ENCODE peak calls at places on chromosome 11, in five cellular contexts. I is activated naive CD4-positive, alpha-beta T cell treated with anti-CD3 and anti-CD28 coated beads for 36 hours; E is HTR-8/SVneo; K is stimulated activated naive CD8-positive, alpha-beta T cell treated with anti-CD3 and anti-CD28 coated beads, Interleukin-15, Interleukin-2, amounts not matched to agents 100 U/mL and 50 U/mL, for 24 hours; Z is stimulated activated CD4-positive, alpha-beta T cell treated with anti-CD3 and anti-CD28 coated beads, Interleukin-1b, Interleukin-23, amount 100 ng/mL, for 24 hours. V is an unnamed sample.

GRCh38 chr11:123945132-123945531 is 1.5 kb upstream of the OR6T1 start:
- DNase-seq in I (no peak), E (no peak), K (no peak), Z (no peak), V (no peak)

GRCh38 chr11:116837231-116838091 is at the start of gene APOA1:
- DNase-seq in I (no peak), E (no peak), K (no peak), Z (no peak), V (no peak)

GRCh38 chr11:64181506-64182411 is 4.2 kb upstream of the STIP1 start:
- DNase-seq in I (peak), E (peak), K (peak), Z (peak), V (peak)

GRCh38 chr11:927871-928270 is 2.2 kb downstream of the AP2A2 start:
- DNase-seq in I (peak), E (no peak), K (peak), Z (no peak), V (peak)

GRCh38 chr11:76788661-76789442 is 5.7 kb downstream of the TSKU start:
- DNase-seq in I (no peak), E (no peak), K (no peak), Z (no peak), V (no peak)

GRCh38 chr11:57639321-57640067 is 10.2 kb downstream of the YPEL4 start:
- DNase-seq in I (peak), E (peak), K (no peak), Z (no peak), V (no peak)

GRCh38 chr11:75763846-75764245 is 4.7 kb upstream of the DGAT2 start:
- DNase-seq in I (no peak), E (no peak), K (no peak), Z (no peak), V (no peak)

GRCh38 chr11:133414503-133414902 is 117.8 kb downstream of the OPCML start:
- DNase-seq in I (no peak), E (no peak), K (no peak), Z (no peak), V (no peak)

GRCh38 chr11:71252782-71253730 is 679 bp upstream of the SHANK2 start:
- DNase-seq in I (no peak), E (no peak), K (no peak), Z (no peak), V (no peak)

GRCh38 chr11:43984039-43984438 is 41.6 kb downstream of the C11orf96 start:
- DNase-seq in I (no peak), E (no peak), K (no peak), Z (no peak), V (no peak)

GRCh38 chr11:105910095-105910715 is 111.8 kb downstream of the MSANTD4 start:
- DNase-seq in I (no peak), E (no peak), K (no peak), Z (no peak), V (no peak)

GRCh38 chr11:96207459-96208449 is 135.2 kb downstream of the MAML2 start:
- DNase-seq in I (peak), E (no peak), K (peak), Z (no peak), V (no peak)

GRCh38 chr11:7571640-7572000 is 57.8 kb downstream of the PPFIBP2 start:
- DNase-seq in I (peak), E (peak), K (peak), Z (no peak), V (no peak)

GRCh38 chr11:94961255-94961654 is 12.1 kb downstream of the CWC15 start:
- DNase-seq in I (no peak), E (no peak), K (no peak), Z (no peak), V (no peak)

GRCh38 chr11:92480519-92480918 is 255.9 kb downstream of the FAT3 start:
- DNase-seq in I (no peak), E (no peak), K (no peak), Z (no peak), V (no peak)

GRCh38 chr11:120214581-120214980 is 3.7 kb downstream of the OAF start:
- DNase-seq in I (no peak), E (no peak), K (no peak), Z (no peak), V (no peak)

GRCh38 chr11:73376168-73376802 is at the start of gene RELT:
- DNase-seq in I (peak), E (peak), K (peak), Z (peak), V (peak)